ENCODE peak calls at places on chromosomes 5 and 9, in nine cellular contexts. P is NCI-H1092, Q is erythroblast, N is BE2C, G is RCC 7860, S is endothelial cell, H is Right ventricle myocardium superior, K is HT-29, M is MCF 10A. T is an unnamed sample.

GRCh38 chr5:139248826-139249453 is 44.6 kb upstream of the MATR3 start:
- DNase-seq in P (no peak), Q (no peak), N (no peak), G (no peak), S (no peak), H (no peak), K (no peak), M (no peak), T (no peak)

GRCh38 chr9:12494411-12494810 is 198.8 kb upstream of the TYRP1 start:
- DNase-seq in P (no peak), Q (no peak), N (no peak), G (no peak), S (no peak), H (no peak), K (no peak), M (no peak), T (no peak)

GRCh38 chr9:111868475-111868874 is 28.1 kb upstream of the UGCG start:
- DNase-seq in P (no peak), Q (no peak), N (no peak), G (no peak), S (no peak), H (no peak), K (no peak), M (no peak), T (no peak)

GRCh38 chr5:103744159-103744558 is 181.6 kb upstream of the NUDT12 start:
- DNase-seq in P (peak), Q (no peak), N (no peak), G (peak), S (no peak), H (no peak), K (no peak), M (peak), T (peak)

GRCh38 chr9:100459963-100460362 is 13.0 kb upstream of the TMEFF1 start:
- DNase-seq in P (no peak), Q (no peak), N (no peak), G (no peak), S (no peak), H (no peak), K (no peak), M (no peak), T (no peak)

GRCh38 chr9:99031994-99032393 is 72.9 kb upstream of the TGFBR1 start:
- DNase-seq in P (no peak), Q (no peak), N (no peak), G (no peak), S (no peak), H (no peak), K (no peak), M (no peak), T (no peak)

GRCh38 chr5:135565691-135566421 is 12.9 kb downstream of the CXCL14 start:
- DNase-seq in P (no peak), Q (peak), N (peak), G (peak), S (peak), H (peak), K (peak), M (peak), T (no peak)

GRCh38 chr9:89863837-89864236 is 259.0 kb downstream of the GADD45G start:
- DNase-seq in P (no peak), Q (no peak), N (no peak), G (no peak), S (no peak), H (no peak), K (no peak), M (no peak), T (no peak)

GRCh38 chr9:2427016-2427891 is 194.3 kb upstream of the VLDLR start:
- DNase-seq in P (peak), Q (no peak), N (no peak), G (peak), S (no peak), H (peak), K (no peak), M (no peak), T (no peak)

GRCh38 chr5:10275991-10276390 is 25.9 kb downstream of the CCT5 start:
- DNase-seq in P (no peak), Q (no peak), N (no peak), G (no peak), S (no peak), H (no peak), K (no peak), M (no peak), T (no peak)

T was measured in kidney epithelial cell.